ENCODE peak calls at places on chromosomes 1 and 21, in eight cellular contexts. One of them, this sample, is unnamed.

GRCh38 chr1:26828352-26829093 is 2.0 kb downstream of the ZDHHC18 start:
- DNase-seq in NAMALWA: no peak
- DNase-seq in foreskin keratinocyte: no peak
- DNase-seq in anterior cingulate cortex: no peak
- DNase-seq in activated CD4-positive, alpha-beta T cell treated with anti-CD3 and anti-CD28 coated beads for 48 hours: peak; percentile 40
- DNase-seq in stimulated activated CD4-positive, alpha-beta T cell treated with anti-CD3 and anti-CD28 coated beads, Interleukin-4, amount 100 ng/mL, for 48 hours: no peak
- DNase-seq in NCI-H510A treated with DMSO at 0.1 percent for 48 hours: no peak
- DNase-seq in stimulated activated effector memory CD8-positive, alpha-beta T cell treated with anti-CD3 and anti-CD28 coated beads, Interleukin-12 subunit alpha, Interleukin-12 subunit beta, amount 100 ng/mL, for 72 hours: no peak
- DNase-seq in this sample: no peak

GRCh38 chr1:55718758-55719671 is 503.9 kb upstream of the USP24 start:
- DNase-seq in NCI-H510A treated with DMSO at 0.1 percent for 48 hours: no peak
- DNase-seq in anterior cingulate cortex: no peak
- DNase-seq in activated CD4-positive, alpha-beta T cell treated with anti-CD3 and anti-CD28 coated beads for 48 hours: no peak
- DNase-seq in foreskin keratinocyte: no peak
- DNase-seq in stimulated activated CD4-positive, alpha-beta T cell treated with anti-CD3 and anti-CD28 coated beads, Interleukin-4, amount 100 ng/mL, for 48 hours: no peak
- DNase-seq in stimulated activated effector memory CD8-positive, alpha-beta T cell treated with anti-CD3 and anti-CD28 coated beads, Interleukin-12 subunit alpha, Interleukin-12 subunit beta, amount 100 ng/mL, for 72 hours: no peak
- DNase-seq in NAMALWA: no peak
- DNase-seq in this sample: peak; percentile 100

GRCh38 chr1:101165944-101166343 is 70.9 kb upstream of the S1PR1 start:
- DNase-seq in foreskin keratinocyte: no peak
- DNase-seq in stimulated activated effector memory CD8-positive, alpha-beta T cell treated with anti-CD3 and anti-CD28 coated beads, Interleukin-12 subunit alpha, Interleukin-12 subunit beta, amount 100 ng/mL, for 72 hours: no peak
- DNase-seq in stimulated activated CD4-positive, alpha-beta T cell treated with anti-CD3 and anti-CD28 coated beads, Interleukin-4, amount 100 ng/mL, for 48 hours: no peak
- DNase-seq in anterior cingulate cortex: no peak
- DNase-seq in activated CD4-positive, alpha-beta T cell treated with anti-CD3 and anti-CD28 coated beads for 48 hours: no peak
- DNase-seq in NAMALWA: no peak
- DNase-seq in NCI-H510A treated with DMSO at 0.1 percent for 48 hours: no peak
- DNase-seq in this sample: no peak

GRCh38 chr1:15525043-15525958 is 1.3 kb upstream of the CASP9 start:
- DNase-seq in NCI-H510A treated with DMSO at 0.1 percent for 48 hours: peak; percentile 80
- DNase-seq in activated CD4-positive, alpha-beta T cell treated with anti-CD3 and anti-CD28 coated beads for 48 hours: peak; percentile 100
- DNase-seq in anterior cingulate cortex: no peak
- DNase-seq in stimulated activated effector memory CD8-positive, alpha-beta T cell treated with anti-CD3 and anti-CD28 coated beads, Interleukin-12 subunit alpha, Interleukin-12 subunit beta, amount 100 ng/mL, for 72 hours: peak; percentile 100
- DNase-seq in foreskin keratinocyte: no peak
- DNase-seq in stimulated activated CD4-positive, alpha-beta T cell treated with anti-CD3 and anti-CD28 coated beads, Interleukin-4, amount 100 ng/mL, for 48 hours: peak; percentile 100
- DNase-seq in NAMALWA: peak; percentile 69
- DNase-seq in this sample: no peak

GRCh38 chr1:44679468-44679867 is 5.0 kb downstream of the ARMH1 start:
- DNase-seq in activated CD4-positive, alpha-beta T cell treated with anti-CD3 and anti-CD28 coated beads for 48 hours: no peak
- DNase-seq in NCI-H510A treated with DMSO at 0.1 percent for 48 hours: no peak
- DNase-seq in NAMALWA: no peak
- DNase-seq in stimulated activated CD4-positive, alpha-beta T cell treated with anti-CD3 and anti-CD28 coated beads, Interleukin-4, amount 100 ng/mL, for 48 hours: no peak
- DNase-seq in anterior cingulate cortex: no peak
- DNase-seq in stimulated activated effector memory CD8-positive, alpha-beta T cell treated with anti-CD3 and anti-CD28 coated beads, Interleukin-12 subunit alpha, Interleukin-12 subunit beta, amount 100 ng/mL, for 72 hours: no peak
- DNase-seq in foreskin keratinocyte: no peak
- DNase-seq in this sample: no peak

GRCh38 chr1:65002508-65003315 is 36.4 kb upstream of the JAK1 start:
- DNase-seq in anterior cingulate cortex: peak; percentile 83
- DNase-seq in NAMALWA: no peak
- DNase-seq in stimulated activated effector memory CD8-positive, alpha-beta T cell treated with anti-CD3 and anti-CD28 coated beads, Interleukin-12 subunit alpha, Interleukin-12 subunit beta, amount 100 ng/mL, for 72 hours: peak; percentile 86
- DNase-seq in foreskin keratinocyte: peak; percentile 50
- DNase-seq in stimulated activated CD4-positive, alpha-beta T cell treated with anti-CD3 and anti-CD28 coated beads, Interleukin-4, amount 100 ng/mL, for 48 hours: peak; percentile 61
- DNase-seq in NCI-H510A treated with DMSO at 0.1 percent for 48 hours: peak; percentile 58
- DNase-seq in activated CD4-positive, alpha-beta T cell treated with anti-CD3 and anti-CD28 coated beads for 48 hours: peak; percentile 78
- DNase-seq in this sample: peak; percentile 62

GRCh38 chr21:15278279-15278678 is 213.5 kb upstream of the NRIP1 start:
- DNase-seq in foreskin keratinocyte: no peak
- DNase-seq in anterior cingulate cortex: no peak
- DNase-seq in stimulated activated effector memory CD8-positive, alpha-beta T cell treated with anti-CD3 and anti-CD28 coated beads, Interleukin-12 subunit alpha, Interleukin-12 subunit beta, amount 100 ng/mL, for 72 hours: no peak
- DNase-seq in NCI-H510A treated with DMSO at 0.1 percent for 48 hours: no peak
- DNase-seq in NAMALWA: no peak
- DNase-seq in stimulated activated CD4-positive, alpha-beta T cell treated with anti-CD3 and anti-CD28 coated beads, Interleukin-4, amount 100 ng/mL, for 48 hours: no peak
- DNase-seq in activated CD4-positive, alpha-beta T cell treated with anti-CD3 and anti-CD28 coated beads for 48 hours: no peak
- DNase-seq in this sample: peak; percentile 8

GRCh38 chr1:119097380-119097779 is 43.1 kb downstream of the WARS2 start:
- DNase-seq in NAMALWA: no peak
- DNase-seq in anterior cingulate cortex: no peak
- DNase-seq in stimulated activated effector memory CD8-positive, alpha-beta T cell treated with anti-CD3 and anti-CD28 coated beads, Interleukin-12 subunit alpha, Interleukin-12 subunit beta, amount 100 ng/mL, for 72 hours: no peak
- DNase-seq in NCI-H510A treated with DMSO at 0.1 percent for 48 hours: no peak
- DNase-seq in activated CD4-positive, alpha-beta T cell treated with anti-CD3 and anti-CD28 coated beads for 48 hours: no peak
- DNase-seq in foreskin keratinocyte: no peak
- DNase-seq in stimulated activated CD4-positive, alpha-beta T cell treated with anti-CD3 and anti-CD28 coated beads, Interleukin-4, amount 100 ng/mL, for 48 hours: no peak
- DNase-seq in this sample: peak; percentile 27

GRCh38 chr21:15421521-15421920 is 308.3 kb upstream of the USP25 start:
- DNase-seq in activated CD4-positive, alpha-beta T cell treated with anti-CD3 and anti-CD28 coated beads for 48 hours: no peak
- DNase-seq in stimulated activated effector memory CD8-positive, alpha-beta T cell treated with anti-CD3 and anti-CD28 coated beads, Interleukin-12 subunit alpha, Interleukin-12 subunit beta, amount 100 ng/mL, for 72 hours: no peak
- DNase-seq in anterior cingulate cortex: no peak
- DNase-seq in NAMALWA: no peak
- DNase-seq in stimulated activated CD4-positive, alpha-beta T cell treated with anti-CD3 and anti-CD28 coated beads, Interleukin-4, amount 100 ng/mL, for 48 hours: no peak
- DNase-seq in NCI-H510A treated with DMSO at 0.1 percent for 48 hours: no peak
- DNase-seq in foreskin keratinocyte: peak; percentile 67
- DNase-seq in this sample: no peak

GRCh38 chr1:119394085-119394484 is 20.9 kb upstream of the HSD3B2 start:
- DNase-seq in anterior cingulate cortex: no peak
- DNase-seq in NCI-H510A treated with DMSO at 0.1 percent for 48 hours: no peak
- DNase-seq in activated CD4-positive, alpha-beta T cell treated with anti-CD3 and anti-CD28 coated beads for 48 hours: no peak
- DNase-seq in stimulated activated effector memory CD8-positive, alpha-beta T cell treated with anti-CD3 and anti-CD28 coated beads, Interleukin-12 subunit alpha, Interleukin-12 subunit beta, amount 100 ng/mL, for 72 hours: no peak
- DNase-seq in NAMALWA: no peak
- DNase-seq in stimulated activated CD4-positive, alpha-beta T cell treated with anti-CD3 and anti-CD28 coated beads, Interleukin-4, amount 100 ng/mL, for 48 hours: no peak
- DNase-seq in foreskin keratinocyte: no peak
- DNase-seq in this sample: no peak

GRCh38 chr1:238647877-238648276 is 738.5 kb upstream of the CHRM3 start:
- DNase-seq in NCI-H510A treated with DMSO at 0.1 percent for 48 hours: no peak
- DNase-seq in activated CD4-positive, alpha-beta T cell treated with anti-CD3 and anti-CD28 coated beads for 48 hours: no peak
- DNase-seq in stimulated activated CD4-positive, alpha-beta T cell treated with anti-CD3 and anti-CD28 coated beads, Interleukin-4, amount 100 ng/mL, for 48 hours: no peak
- DNase-seq in stimulated activated effector memory CD8-positive, alpha-beta T cell treated with anti-CD3 and anti-CD28 coated beads, Interleukin-12 subunit alpha, Interleukin-12 subunit beta, amount 100 ng/mL, for 72 hours: no peak
- DNase-seq in anterior cingulate cortex: no peak
- DNase-seq in NAMALWA: no peak
- DNase-seq in foreskin keratinocyte: peak; percentile 73
- DNase-seq in this sample: peak; percentile 88